ENCODE peak calls at places on chromosomes 5 and 9, in five cellular contexts. One of them, this sample, is unnamed.
A peak's percentile ranks its signal among the peaks of the same experiment; 100 is the strongest.

GRCh38 chr9:132669329-132669635 is 501 bp downstream of the DDX31 start:
- DNase-seq in cardiac muscle cell: no peak
- DNase-seq in dorsolateral prefrontal cortex: no peak
- DNase-seq in cardiac fibroblast: no peak
- DNase-seq in A673: no peak
- DNase-seq in this sample: no peak

GRCh38 chr5:137252513-137252912 is 246.6 kb downstream of the SPOCK1 start:
- DNase-seq in cardiac fibroblast: peak; percentile 22
- DNase-seq in cardiac muscle cell: no peak
- DNase-seq in dorsolateral prefrontal cortex: no peak
- DNase-seq in A673: no peak
- DNase-seq in this sample: no peak

GRCh38 chr9:94922098-94922607 is 195.7 kb downstream of the AOPEP start:
- DNase-seq in cardiac fibroblast: peak; percentile 97
- DNase-seq in cardiac muscle cell: peak; percentile 96
- DNase-seq in dorsolateral prefrontal cortex: no peak
- DNase-seq in A673: peak; percentile 19
- DNase-seq in this sample: peak; percentile 96

GRCh38 chr5:178222292-178222691 is 10.3 kb downstream of the PHYKPL start:
- DNase-seq in cardiac fibroblast: no peak
- DNase-seq in cardiac muscle cell: no peak
- DNase-seq in A673: no peak
- DNase-seq in dorsolateral prefrontal cortex: no peak
- DNase-seq in this sample: no peak

GRCh38 chr5:77355751-77356150 is 136.4 kb downstream of the WDR41 start:
- DNase-seq in A673: no peak
- DNase-seq in dorsolateral prefrontal cortex: no peak
- DNase-seq in cardiac fibroblast: no peak
- DNase-seq in cardiac muscle cell: no peak
- DNase-seq in this sample: no peak

GRCh38 chr9:84297162-84297821 is 43.3 kb downstream of the SLC28A3 start:
- DNase-seq in cardiac fibroblast: peak; percentile 71
- DNase-seq in cardiac muscle cell: peak; percentile 27
- DNase-seq in dorsolateral prefrontal cortex: no peak
- DNase-seq in A673: no peak
- DNase-seq in this sample: peak; percentile 54

GRCh38 chr5:172362755-172363154 is 79.2 kb upstream of the UBTD2 start:
- DNase-seq in cardiac fibroblast: peak; percentile 74
- DNase-seq in dorsolateral prefrontal cortex: no peak
- DNase-seq in A673: no peak
- DNase-seq in cardiac muscle cell: no peak
- DNase-seq in this sample: peak; percentile 31

GRCh38 chr9:68418259-68418845 is 61.9 kb downstream of the PGM5 start:
- DNase-seq in cardiac muscle cell: no peak
- DNase-seq in dorsolateral prefrontal cortex: no peak
- DNase-seq in A673: no peak
- DNase-seq in cardiac fibroblast: no peak
- DNase-seq in this sample: no peak

GRCh38 chr9:36140086-36141084 is 3.9 kb downstream of the GLIPR2 start:
- DNase-seq in cardiac fibroblast: no peak
- DNase-seq in A673: no peak
- DNase-seq in dorsolateral prefrontal cortex: no peak
- DNase-seq in cardiac muscle cell: no peak
- DNase-seq in this sample: no peak

GRCh38 chr9:88959727-88960469 is 31.4 kb upstream of the S1PR3 start:
- DNase-seq in cardiac fibroblast: no peak
- DNase-seq in dorsolateral prefrontal cortex: no peak
- DNase-seq in A673: no peak
- DNase-seq in cardiac muscle cell: no peak
- DNase-seq in this sample: no peak

GRCh38 chr5:111755942-111756353 is 1.0 kb downstream of the NREP start:
- DNase-seq in dorsolateral prefrontal cortex: no peak
- DNase-seq in cardiac muscle cell: peak; percentile 67
- DNase-seq in cardiac fibroblast: peak; percentile 79
- DNase-seq in A673: peak; percentile 12
- DNase-seq in this sample: peak; percentile 71

GRCh38 chr5:165495829-165496380 is 1990.5 kb downstream of the MAT2B start:
- DNase-seq in cardiac fibroblast: no peak
- DNase-seq in dorsolateral prefrontal cortex: no peak
- DNase-seq in A673: no peak
- DNase-seq in cardiac muscle cell: peak; percentile 38
- DNase-seq in this sample: peak; percentile 1

GRCh38 chr9:72952914-72953313 is at the start of gene ALDH1A1:
- DNase-seq in dorsolateral prefrontal cortex: no peak
- DNase-seq in cardiac muscle cell: no peak
- DNase-seq in A673: peak; percentile 22
- DNase-seq in cardiac fibroblast: no peak
- DNase-seq in this sample: no peak

GRCh38 chr5:140647042-140647341 is 438 bp downstream of the NDUFA2 start:
- DNase-seq in dorsolateral prefrontal cortex: no peak
- DNase-seq in cardiac muscle cell: no peak
- DNase-seq in A673: peak; percentile 22
- DNase-seq in cardiac fibroblast: peak; percentile 7
- DNase-seq in this sample: no peak

GRCh38 chr5:112059601-112060135 is 302.7 kb upstream of the NREP start:
- DNase-seq in cardiac fibroblast: no peak
- DNase-seq in A673: no peak
- DNase-seq in dorsolateral prefrontal cortex: no peak
- DNase-seq in cardiac muscle cell: peak; percentile 17
- DNase-seq in this sample: no peak

GRCh38 chr5:27328480-27328879 is 290.1 kb upstream of the CDH9 start:
- DNase-seq in cardiac muscle cell: peak; percentile 75
- DNase-seq in cardiac fibroblast: peak; percentile 94
- DNase-seq in dorsolateral prefrontal cortex: no peak
- DNase-seq in A673: no peak
- DNase-seq in this sample: peak; percentile 88

GRCh38 chr5:42666821-42667325 is 89.7 kb upstream of the CCDC152 start:
- DNase-seq in A673: no peak
- DNase-seq in cardiac muscle cell: peak; percentile 9
- DNase-seq in cardiac fibroblast: no peak
- DNase-seq in dorsolateral prefrontal cortex: no peak
- DNase-seq in this sample: peak; percentile 4

GRCh38 chr5:119274024-119274766 is 81.6 kb upstream of the TNFAIP8 start:
- DNase-seq in cardiac fibroblast: no peak
- DNase-seq in cardiac muscle cell: no peak
- DNase-seq in dorsolateral prefrontal cortex: no peak
- DNase-seq in A673: no peak
- DNase-seq in this sample: no peak

GRCh38 chr5:119274767-119275130 is 81.1 kb upstream of the TNFAIP8 start:
- DNase-seq in A673: peak; percentile 35
- DNase-seq in dorsolateral prefrontal cortex: no peak
- DNase-seq in cardiac muscle cell: peak; percentile 62
- DNase-seq in cardiac fibroblast: peak; percentile 85
- DNase-seq in this sample: peak; percentile 75

GRCh38 chr5:119276976-119277375 is 78.8 kb upstream of the TNFAIP8 start:
- DNase-seq in dorsolateral prefrontal cortex: no peak
- DNase-seq in cardiac muscle cell: no peak
- DNase-seq in A673: no peak
- DNase-seq in cardiac fibroblast: no peak
- DNase-seq in this sample: no peak

GRCh38 chr5:119275146-119275872 is 80.5 kb upstream of the TNFAIP8 start:
- DNase-seq in cardiac muscle cell: no peak
- DNase-seq in dorsolateral prefrontal cortex: no peak
- DNase-seq in A673: no peak
- DNase-seq in cardiac fibroblast: peak; percentile 66
- DNase-seq in this sample: peak; percentile 34

DNA sequence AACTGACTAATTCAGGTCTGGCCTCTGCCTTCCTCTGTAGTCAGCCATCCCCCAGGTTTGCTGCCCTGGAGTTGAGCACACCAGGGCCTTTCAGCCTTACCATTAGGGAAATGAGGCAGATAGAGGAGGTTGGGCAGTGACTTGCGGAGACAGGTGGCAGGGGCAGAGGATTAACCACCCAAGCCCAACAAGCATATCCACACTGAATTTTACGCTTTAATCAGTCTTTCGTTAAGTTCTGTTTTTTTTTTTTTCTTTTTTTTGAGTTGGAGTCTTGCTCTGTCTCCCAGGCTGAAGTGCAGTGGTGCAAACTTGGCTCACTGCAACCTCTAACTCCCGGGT is 80.0 kb upstream of the TNFAIP8 start:
- DNase-seq in cardiac muscle cell: no peak
- DNase-seq in cardiac fibroblast: no peak
- DNase-seq in dorsolateral prefrontal cortex: no peak
- DNase-seq in A673: no peak
- DNase-seq in this sample: no peak
- H3K4me3 ChIP-seq in cardiac muscle cell: no peak overlapping the region
- H3K4me3 ChIP-seq in cardiac fibroblast: no peak overlapping the region
- H3K4me3 ChIP-seq in dorsolateral prefrontal cortex: no peak overlapping the region
- H3K4me3 ChIP-seq in A673: no peak overlapping the region
- H3K4me3 ChIP-seq in this sample: no peak overlapping the region

GRCh38 chr5:84381501-84382362 is 2.9 kb downstream of the EDIL3 start:
- DNase-seq in cardiac muscle cell: peak; percentile 31
- DNase-seq in A673: peak; percentile 27
- DNase-seq in dorsolateral prefrontal cortex: peak; percentile 48
- DNase-seq in cardiac fibroblast: peak; percentile 44
- DNase-seq in this sample: peak; percentile 25
- H3K4me3 ChIP-seq in cardiac muscle cell: peak overlapping the region; percentile 52
- H3K4me3 ChIP-seq in A673: peak overlapping the region; percentile 55
- H3K4me3 ChIP-seq in dorsolateral prefrontal cortex: peak overlapping the region; percentile 74
- H3K4me3 ChIP-seq in cardiac fibroblast: peak overlapping the region; percentile 74
- H3K4me3 ChIP-seq in this sample: peak overlapping the region; percentile 72

DNA sequence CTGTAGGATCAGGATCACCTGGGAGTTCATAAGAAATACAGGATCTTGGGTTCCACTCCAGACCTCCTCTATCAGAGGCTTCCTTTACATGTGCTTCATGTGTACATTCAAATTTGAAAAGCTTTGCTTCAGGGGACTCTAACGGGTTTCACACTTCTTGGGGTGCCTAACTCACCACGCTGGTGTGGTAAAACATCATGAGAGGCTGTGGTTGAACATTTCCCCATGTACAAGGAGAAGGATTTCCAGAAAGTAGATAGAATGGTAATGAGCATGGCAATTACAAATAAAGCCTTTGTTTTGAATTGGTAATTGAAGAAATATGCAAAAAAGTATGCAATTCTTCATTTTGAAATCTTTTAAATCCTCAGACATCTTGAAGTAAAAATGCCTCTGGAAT is 415.0 kb downstream of the MAN2A1 start:
- DNase-seq in cardiac muscle cell: no peak
- DNase-seq in cardiac fibroblast: no peak
- DNase-seq in dorsolateral prefrontal cortex: no peak
- DNase-seq in A673: no peak
- DNase-seq in this sample: no peak
- H3K4me3 ChIP-seq in cardiac muscle cell: no peak overlapping the region
- H3K4me3 ChIP-seq in cardiac fibroblast: no peak overlapping the region
- H3K4me3 ChIP-seq in dorsolateral prefrontal cortex: no peak overlapping the region
- H3K4me3 ChIP-seq in A673: no peak overlapping the region
- H3K4me3 ChIP-seq in this sample: no peak overlapping the region

DNA sequence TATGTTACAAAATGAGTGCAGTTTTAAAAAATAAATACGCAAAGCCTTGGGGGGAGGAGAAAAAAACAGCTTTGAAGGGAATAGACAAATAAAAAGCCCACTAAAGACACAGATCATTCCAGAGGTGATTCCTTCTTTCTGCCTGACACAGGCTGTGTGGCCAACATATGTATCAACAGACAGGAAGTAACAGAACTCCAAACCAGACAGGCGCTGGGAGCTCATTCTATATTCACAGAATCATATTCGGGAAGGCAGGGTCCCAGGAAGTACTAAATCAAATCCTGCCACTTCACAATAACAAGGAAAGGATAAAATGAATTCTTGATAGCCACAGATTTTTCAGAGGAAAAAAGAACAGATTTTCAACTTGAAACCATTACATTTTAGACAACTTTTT is 62.1 kb downstream of the SEMA5A start:
- DNase-seq in cardiac muscle cell: no peak
- DNase-seq in A673: peak; percentile 10
- DNase-seq in dorsolateral prefrontal cortex: no peak
- DNase-seq in cardiac fibroblast: no peak
- DNase-seq in this sample: no peak
- H3K4me3 ChIP-seq in cardiac muscle cell: no peak overlapping the region
- H3K4me3 ChIP-seq in A673: no peak overlapping the region
- H3K4me3 ChIP-seq in dorsolateral prefrontal cortex: no peak overlapping the region
- H3K4me3 ChIP-seq in cardiac fibroblast: no peak overlapping the region
- H3K4me3 ChIP-seq in this sample: no peak overlapping the region

GRCh38 chr5:61659221-61659696 is 327.2 kb downstream of the ZSWIM6 start:
- DNase-seq in dorsolateral prefrontal cortex: no peak
- DNase-seq in A673: no peak
- DNase-seq in cardiac fibroblast: no peak
- DNase-seq in cardiac muscle cell: no peak
- DNase-seq in this sample: no peak
- H3K4me3 ChIP-seq in dorsolateral prefrontal cortex: peak overlapping the region; percentile 35
- H3K4me3 ChIP-seq in A673: no peak overlapping the region
- H3K4me3 ChIP-seq in cardiac fibroblast: no peak overlapping the region
- H3K4me3 ChIP-seq in cardiac muscle cell: peak overlapping the region; percentile 10
- H3K4me3 ChIP-seq in this sample: no peak overlapping the region

DNA sequence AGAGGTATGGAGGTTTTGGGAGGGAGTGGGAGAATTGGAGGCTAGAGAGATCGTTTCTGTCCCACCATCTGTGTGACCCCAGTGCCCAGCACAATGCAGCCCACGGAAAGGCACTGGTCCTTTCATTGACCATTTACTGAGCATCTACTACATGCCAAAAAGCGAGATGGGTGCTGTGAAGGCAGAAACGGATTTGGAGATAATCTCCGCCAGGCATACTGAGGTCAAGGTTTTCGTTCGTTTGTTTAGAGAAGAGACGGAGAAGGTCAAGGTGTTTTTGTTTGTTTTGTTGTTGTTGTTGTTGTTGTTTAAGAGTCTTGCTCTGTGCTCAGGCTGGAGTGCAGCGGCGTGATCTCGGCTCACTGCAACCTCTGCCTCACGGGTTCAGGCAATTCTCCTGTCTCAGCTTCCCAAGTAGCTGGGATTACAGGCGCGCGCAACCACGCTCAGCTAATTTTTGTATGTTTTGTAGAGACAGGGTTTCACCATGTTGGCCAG is 593 bp upstream of the ZBTB43 start:
- DNase-seq in A673: no peak
- DNase-seq in dorsolateral prefrontal cortex: no peak
- DNase-seq in cardiac fibroblast: no peak
- DNase-seq in cardiac muscle cell: no peak
- DNase-seq in this sample: no peak
- H3K4me3 ChIP-seq in A673: peak overlapping the region; percentile 98
- H3K4me3 ChIP-seq in dorsolateral prefrontal cortex: peak overlapping the region; percentile 98
- H3K4me3 ChIP-seq in cardiac fibroblast: peak overlapping the region; percentile 97
- H3K4me3 ChIP-seq in cardiac muscle cell: peak overlapping the region; percentile 81
- H3K4me3 ChIP-seq in this sample: peak overlapping the region; percentile 87

GRCh38 chr5:85293139-85293785 is 908.6 kb upstream of the EDIL3 start:
- DNase-seq in cardiac fibroblast: peak; percentile 27
- DNase-seq in cardiac muscle cell: peak; percentile 24
- DNase-seq in dorsolateral prefrontal cortex: no peak
- DNase-seq in A673: no peak
- DNase-seq in this sample: peak; percentile 8
- H3K4me3 ChIP-seq in cardiac fibroblast: peak overlapping the region; percentile 42
- H3K4me3 ChIP-seq in cardiac muscle cell: no peak overlapping the region
- H3K4me3 ChIP-seq in dorsolateral prefrontal cortex: no peak overlapping the region
- H3K4me3 ChIP-seq in A673: no peak overlapping the region
- H3K4me3 ChIP-seq in this sample: peak overlapping the region; percentile 43

DNA sequence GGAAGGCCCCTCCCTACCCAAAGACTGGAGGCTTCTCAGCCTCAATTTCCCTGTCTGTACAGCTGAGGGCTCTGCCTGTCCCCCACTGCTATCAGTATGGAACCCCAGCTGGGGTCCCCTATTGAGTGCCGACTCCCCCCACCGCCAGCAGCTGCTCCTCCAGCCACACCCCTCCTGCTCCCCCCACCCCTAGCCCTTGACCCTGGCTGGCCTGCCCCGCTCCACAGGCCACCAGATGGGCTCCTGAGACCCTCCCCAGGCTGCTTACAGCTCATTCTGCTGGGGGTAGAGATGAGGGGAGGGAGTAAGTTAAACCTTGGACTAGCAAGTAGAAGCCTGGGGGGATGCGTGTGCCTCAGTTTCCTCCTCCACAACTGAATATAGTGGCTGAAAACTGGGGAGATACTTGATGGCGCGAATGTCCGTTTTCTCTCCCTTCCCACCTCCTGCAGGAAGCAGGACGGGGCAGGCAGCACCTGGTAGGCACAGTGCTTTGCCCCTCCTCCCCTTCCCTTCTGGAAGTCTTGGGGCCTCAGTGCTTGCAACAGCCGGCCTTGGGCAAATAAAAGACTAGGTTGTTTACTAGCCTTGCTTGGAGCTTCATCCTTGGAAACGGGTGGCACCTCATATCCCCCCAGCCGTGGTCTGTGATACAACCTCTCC is 19.1 kb downstream of the URM1 start:
- DNase-seq in dorsolateral prefrontal cortex: no peak
- DNase-seq in cardiac muscle cell: no peak
- DNase-seq in cardiac fibroblast: no peak
- DNase-seq in A673: no peak
- DNase-seq in this sample: no peak
- H3K4me3 ChIP-seq in dorsolateral prefrontal cortex: no peak overlapping the region
- H3K4me3 ChIP-seq in cardiac muscle cell: no peak overlapping the region
- H3K4me3 ChIP-seq in cardiac fibroblast: no peak overlapping the region
- H3K4me3 ChIP-seq in A673: no peak overlapping the region
- H3K4me3 ChIP-seq in this sample: no peak overlapping the region

This sample was measured in fibroblast of pulmonary artery.